ENCODE peak calls at places on chromosomes 6 and 20, in eight cellular contexts. R is NCI-H345; P is fibroblast of pulmonary artery; E is stimulated activated CD8-positive, alpha-beta memory T cell treated with anti-CD3 and anti-CD28 coated beads, Interleukin-15, amount 100 ng/mL, for 48 hours; C is activated CD4-positive, CD25-positive, alpha-beta regulatory T cell; W is activated CD4-positive, alpha-beta T cell treated with anti-CD3 and anti-CD28 coated beads for 1 hour; F is epithelial cell of prostate; Y is heart right ventricle. Z is an unnamed sample.
A peak's percentile ranks its signal among the peaks of the same experiment; 100 is the strongest.

GRCh38 chr6:106356382-106356781 is 4.1 kb upstream of the CRYBG1 start:
- DNase-seq in P (no peak), R (no peak), W (no peak), E (no peak), Y (no peak), F (peak; percentile 55), C (no peak), Z (no peak)

GRCh38 chr6:161303628-161304340 is 29.9 kb upstream of the AGPAT4 start:
- DNase-seq in R (no peak), C (no peak), E (no peak), Y (no peak), P (peak; percentile 46), F (no peak), W (no peak), Z (no peak)

GRCh38 chr6:150426198-150426597 is 57.4 kb downstream of the IYD start:
- DNase-seq in Y (no peak), E (no peak), W (no peak), P (no peak), R (no peak), F (no peak), C (no peak), Z (peak; percentile 73)

GRCh38 chr6:125377621-125378020 is 75.9 kb upstream of the HDDC2 start:
- DNase-seq in R (no peak), F (no peak), C (no peak), E (no peak), Y (no peak), P (peak; percentile 67), W (no peak), Z (no peak)

GRCh38 chr20:2690718-2691117 is 1.9 kb upstream of the EBF4 start:
- DNase-seq in F (no peak), E (no peak), C (no peak), W (no peak), R (no peak), P (no peak), Y (no peak), Z (no peak)

GRCh38 chr20:47727170-47727880 is 58.0 kb downstream of the SULF2 start:
- DNase-seq in Y (peak; percentile 32), W (peak; percentile 36), R (no peak), E (peak; percentile 70), C (peak; percentile 19), P (no peak), F (no peak), Z (no peak)

GRCh38 chr6:79506251-79506650 is 31.0 kb downstream of the LCA5 start:
- DNase-seq in C (no peak), P (no peak), R (no peak), E (no peak), W (no peak), F (peak; percentile 6), Y (no peak), Z (no peak)

GRCh38 chr20:52859156-52859887 is 112.8 kb upstream of the TSHZ2 start:
- DNase-seq in E (no peak), W (no peak), F (peak; percentile 6), P (peak; percentile 46), R (no peak), C (no peak), Y (no peak), Z (no peak)

GRCh38 chr20:6993016-6993415 is 225.5 kb downstream of the BMP2 start:
- DNase-seq in R (no peak), E (no peak), F (peak; percentile 98), W (no peak), P (peak; percentile 2), Y (no peak), C (no peak), Z (no peak)

GRCh38 chr6:142885182-142885867 is 59.7 kb downstream of the HIVEP2 start:
- DNase-seq in Y (no peak), C (no peak), F (peak; percentile 93), P (peak; percentile 99), E (no peak), R (no peak), W (no peak), Z (no peak)

GRCh38 chr6:43459535-43459934 is 4.2 kb upstream of the DLK2 start:
- DNase-seq in C (no peak), F (no peak), R (no peak), W (no peak), P (no peak), Y (no peak), E (no peak), Z (no peak)

GRCh38 chr20:57619053-57619831 is 984 bp downstream of the ZBP1 start:
- DNase-seq in C (no peak), E (peak; percentile 58), P (no peak), R (no peak), W (peak; percentile 42), Y (no peak), F (no peak), Z (no peak)

GRCh38 chr20:10115021-10115420 is 80.2 kb downstream of the ANKEF1 start:
- DNase-seq in E (no peak), P (peak; percentile 31), R (no peak), W (no peak), F (no peak), C (no peak), Y (no peak), Z (no peak)

GRCh38 chr6:42921801-42922200 is 5.9 kb downstream of the PTCRA start:
- DNase-seq in F (no peak), C (no peak), W (no peak), P (no peak), E (no peak), R (no peak), Y (no peak), Z (no peak)

GRCh38 chr20:3162080-3162611 is 2.5 kb upstream of the FASTKD5 start:
- DNase-seq in P (no peak), E (no peak), C (no peak), W (no peak), R (peak; percentile 91), F (no peak), Y (no peak), Z (no peak)

GRCh38 chr6:45436544-45437440 is 59.1 kb upstream of the SUPT3H start:
- DNase-seq in Y (no peak), W (no peak), C (no peak), R (no peak), F (no peak), E (peak; percentile 20), P (peak; percentile 81), Z (no peak)

GRCh38 chr6:150720774-150721233 is 121.1 kb downstream of the PLEKHG1 start:
- DNase-seq in E (no peak), R (peak; percentile 89), F (peak; percentile 92), W (no peak), P (peak; percentile 50), Y (no peak), C (no peak), Z (no peak)

GRCh38 chr20:61531553-61532345 is 279.7 kb downstream of the CDH4 start:
- DNase-seq in W (no peak), P (no peak), C (no peak), F (no peak), E (no peak), R (no peak), Y (no peak), Z (no peak)

GRCh38 chr20:58721951-58722371 is 29.4 kb downstream of the NPEPL1 start:
- DNase-seq in Y (no peak), R (no peak), F (no peak), P (no peak), W (peak; percentile 4), C (no peak), E (no peak), Z (no peak)

GRCh38 chr6:15444881-15445280 is 199.0 kb downstream of the JARID2 start:
- DNase-seq in R (peak; percentile 5), F (no peak), C (no peak), W (no peak), E (no peak), Y (no peak), P (no peak), Z (peak; percentile 44)

GRCh38 chr6:33427585-33428218 is 7.8 kb downstream of the SYNGAP1 start:
- DNase-seq in F (no peak), R (peak; percentile 55), E (no peak), P (no peak), W (peak; percentile 44), C (peak; percentile 25), Y (peak; percentile 62), Z (no peak)

GRCh38 chr6:16602035-16602434 is 159.2 kb downstream of the ATXN1 start:
- DNase-seq in F (no peak), E (peak; percentile 52), P (no peak), W (no peak), R (no peak), Y (no peak), C (no peak), Z (no peak)

GRCh38 chr20:33441142-33441955 is 2.2 kb downstream of the SNTA1 start:
- DNase-seq in W (no peak), F (no peak), Y (peak; percentile 28), E (no peak), P (no peak), C (no peak), R (no peak), Z (no peak)

GRCh38 chr20:37327748-37328147 is 18.2 kb upstream of the SRC start:
- DNase-seq in Y (peak; percentile 68), E (no peak), P (peak; percentile 79), W (no peak), R (no peak), F (no peak), C (no peak), Z (no peak)

GRCh38 chr6:5511924-5512323 is 250.6 kb downstream of the FARS2 start:
- DNase-seq in P (peak; percentile 84), Y (no peak), E (no peak), F (no peak), W (no peak), R (no peak), C (no peak), Z (no peak)

GRCh38 chr20:62727584-62728027 is 19.0 kb downstream of the NTSR1 start:
- DNase-seq in Y (no peak), W (no peak), E (no peak), R (no peak), P (no peak), C (no peak), F (no peak), Z (no peak)

GRCh38 chr6:109702797-109703196 is 11.7 kb downstream of the FIG4 start:
- DNase-seq in R (no peak), P (no peak), C (no peak), Y (no peak), W (no peak), F (no peak), E (no peak), Z (no peak)

GRCh38 chr20:24138126-24138857 is 149.7 kb upstream of the GGTLC1 start:
- DNase-seq in Y (no peak), F (no peak), C (no peak), P (no peak), R (no peak), W (no peak), E (no peak), Z (no peak)

GRCh38 chr20:32789896-32790750 is 27.9 kb downstream of the DNMT3B start:
- DNase-seq in E (peak; percentile 32), F (no peak), Y (peak; percentile 70), W (peak; percentile 63), P (peak; percentile 79), C (peak; percentile 59), R (peak; percentile 75), Z (peak; percentile 21)

GRCh38 chr20:63135411-63135810 is 80.5 kb downstream of the YTHDF1 start:
- DNase-seq in W (no peak), F (no peak), E (no peak), C (no peak), Y (peak; percentile 1), P (no peak), R (no peak), Z (no peak)

GRCh38 chr6:141326426-141326825 is 806.3 kb upstream of the GJE1 start:
- DNase-seq in Y (no peak), P (peak; percentile 97), W (no peak), E (peak; percentile 42), C (no peak), F (peak; percentile 98), R (no peak), Z (no peak)

GRCh38 chr6:144090384-144090783 is 5.0 kb downstream of the SF3B5 start:
- DNase-seq in C (no peak), E (no peak), F (no peak), W (no peak), R (no peak), P (no peak), Y (no peak), Z (no peak)

GRCh38 chr20:55538261-55538908 is 466.9 kb downstream of the CBLN4 start:
- DNase-seq in Y (no peak), R (no peak), E (no peak), W (no peak), F (no peak), P (no peak), C (no peak), Z (no peak)

GRCh38 chr6:87116922-87117321 is 22.0 kb upstream of the CGA start:
- DNase-seq in Y (no peak), R (no peak), C (no peak), E (no peak), F (no peak), W (no peak), P (no peak), Z (no peak)

Z was measured in LNCaP clone FGC.